ENCODE peak calls at places on chromosomes 2 and 18, in seven cellular contexts. M is pancreas, Q is right atrium auricular region, O is AG04450, D is spleen, A is H9, F is prostate gland. C is an unnamed sample. For H3K27me3, the result is how much of the 10 kb centered on the place peaks cover.

GRCh38 chr2:47653909-47654789 is 128.8 kb upstream of the MSH6 start:
- DNase-seq in M (no peak), Q (no peak), O (no peak), D (no peak), A (peak), F (no peak), C (peak)

GRCh38 chr2:70010222-70011111 is 49.0 kb upstream of the ASPRV1 start:
- DNase-seq in M (no peak), Q (no peak), O (no peak), D (no peak), A (no peak), F (no peak), C (peak)

GRCh38 chr2:160288324-160288723 is 88.3 kb upstream of the ITGB6 start:
- DNase-seq in M (no peak), Q (no peak), O (no peak), D (no peak), A (no peak), F (no peak), C (peak)

GRCh38 chr2:1886405-1886992 is 142.2 kb upstream of the PXDN start:
- DNase-seq in M (peak), Q (peak), O (peak), D (no peak), A (peak), F (peak), C (peak)

GRCh38 chr2:179440642-179441251 is 176.1 kb upstream of the SESTD1 start:
- DNase-seq in M (no peak), Q (no peak), O (no peak), D (no peak), A (no peak), F (no peak), C (peak)

GRCh38 chr2:97908208-97908676 is 87.5 kb downstream of the TMEM131 start:
- DNase-seq in M (no peak), Q (no peak), O (no peak), D (no peak), A (no peak), F (no peak), C (no peak)

GRCh38 chr2:17539993-17540812 is at the start of gene VSNL1:
- DNase-seq in M (peak), Q (peak), O (peak), D (peak), A (peak), F (peak), C (peak)

GRCh38 chr2:68295523-68295922 is 24.2 kb downstream of the CNRIP1 start:
- DNase-seq in M (no peak), Q (no peak), O (no peak), D (no peak), A (no peak), F (no peak), C (no peak)

GRCh38 chr18:61892683-61893303 is at the start of gene RNF152:
- DNase-seq in M (peak), Q (no peak), O (no peak), D (no peak), A (peak), F (peak), C (peak)

GRCh38 chr2:48209214-48209885 is 303.1 kb upstream of the FBXO11 start:
- DNase-seq in M (no peak), Q (no peak), O (no peak), D (no peak), A (no peak), F (no peak), C (peak)

GRCh38 chr18:73774836-73775509 is 372.7 kb downstream of the FBXO15 start:
- DNase-seq in M (peak), Q (no peak), O (no peak), D (no peak), A (peak), F (peak), C (peak)

GRCh38 chr2:236976271-236977120 is 109.2 kb upstream of the COPS8 start:
- DNase-seq in M (no peak), Q (no peak), O (no peak), D (no peak), A (no peak), F (no peak), C (peak)

GRCh38 chr18:2547477-2548087 is 23.7 kb downstream of the METTL4 start:
- DNase-seq in M (no peak), Q (no peak), O (peak), D (no peak), A (no peak), F (no peak), C (peak)

GRCh38 chr2:121355488-121355887 is 70.5 kb upstream of the TFCP2L1 start:
- DNase-seq in M (no peak), Q (no peak), O (no peak), D (no peak), A (no peak), F (peak), C (no peak)

GRCh38 chr2:10954416-10954815 is 42.7 kb downstream of the KCNF1 start:
- DNase-seq in M (no peak), Q (no peak), O (no peak), D (no peak), A (no peak), F (no peak), C (no peak)

GRCh38 chr2:159009940-159010339 is 41.5 kb downstream of the TANC1 start:
- DNase-seq in M (no peak), Q (no peak), O (no peak), D (no peak), A (no peak), F (no peak), C (no peak)

GRCh38 chr18:3649559-3650426 is 199.8 kb downstream of the TGIF1 start:
- DNase-seq in M (no peak), Q (peak), O (no peak), D (no peak), A (no peak), F (no peak), C (peak)

GRCh38 chr18:5066380-5066977 is 130.6 kb downstream of the AKAIN1 start:
- DNase-seq in M (no peak), Q (no peak), O (no peak), D (no peak), A (peak), F (no peak), C (no peak)

GRCh38 chr2:26730549-26730948 is 33.5 kb upstream of the SLC35F6 start:
- DNase-seq in M (no peak), Q (no peak), O (no peak), D (no peak), A (no peak), F (no peak), C (no peak)

GRCh38 chr2:127636248-127637235 is 9.4 kb upstream of the GPR17 start:
- DNase-seq in M (no peak), Q (no peak), O (no peak), D (peak), A (no peak), F (no peak), C (no peak)

GRCh38 chr2:40118622-40119021 is 333.3 kb downstream of the SLC8A1 start:
- DNase-seq in M (no peak), Q (no peak), O (no peak), D (no peak), A (no peak), F (no peak), C (no peak)

GRCh38 chr2:25378731-25379490 is 37.2 kb upstream of the DNMT3A start:
- DNase-seq in M (no peak), Q (no peak), O (no peak), D (peak), A (peak), F (no peak), C (peak)

GRCh38 chr2:197210450-197210849 is 100.1 kb downstream of the ANKRD44 start:
- DNase-seq in M (no peak), Q (no peak), O (no peak), D (no peak), A (no peak), F (no peak), C (no peak)

GRCh38 chr2:179543361-179543901 is 278.8 kb upstream of the SESTD1 start:
- DNase-seq in M (no peak), Q (no peak), O (no peak), D (no peak), A (no peak), F (no peak), C (no peak)

GRCh38 chr2:128302011-128302743 is 16.5 kb downstream of the HS6ST1 start:
- DNase-seq in M (peak), Q (no peak), O (no peak), D (peak), A (no peak), F (no peak), C (peak)

GRCh38 chr2:9032555-9032954 is 29.1 kb upstream of the MBOAT2 start:
- DNase-seq in M (no peak), Q (no peak), O (no peak), D (no peak), A (no peak), F (no peak), C (no peak)

GRCh38 chr2:46075848-46076247 is 221.4 kb upstream of the EPAS1 start:
- DNase-seq in M (no peak), Q (no peak), O (no peak), D (no peak), A (no peak), F (no peak), C (no peak)

GRCh38 chr18:12403601-12404506 is 3.9 kb upstream of the PRELID3A start:
- DNase-seq in M (no peak), Q (no peak), O (peak), D (peak), A (no peak), F (no peak), C (peak)

GRCh38 chr2:113973856-113974255 is 84.0 kb downstream of the ACTR3 start:
- DNase-seq in M (no peak), Q (no peak), O (no peak), D (no peak), A (no peak), F (no peak), C (no peak)

GRCh38 chr18:3037423-3037915 is 24.5 kb upstream of the LPIN2 start:
- DNase-seq in M (no peak), Q (peak), O (peak), D (no peak), A (no peak), F (peak), C (peak)

GRCh38 chr2:37436324-37436723 is 91.9 kb downstream of the QPCT start:
- DNase-seq in M (no peak), Q (no peak), O (no peak), D (no peak), A (no peak), F (no peak), C (no peak)

GRCh38 chr2:124027182-124027581 is 2.1 kb downstream of the CNTNAP5 start:
- DNase-seq in M (no peak), Q (no peak), O (no peak), D (no peak), A (peak), F (peak), C (peak)

GRCh38 chr2:118732432-118732831 is 115.0 kb downstream of the EN1 start:
- DNase-seq in M (no peak), Q (no peak), O (no peak), D (no peak), A (no peak), F (no peak), C (peak)

GRCh38 chr2:134453476-134453875 is 199.6 kb downstream of the MGAT5 start:
- DNase-seq in M (no peak), Q (no peak), O (no peak), D (no peak), A (peak), F (no peak), C (no peak)

GRCh38 chr18:78611869-78612268 is 367.7 kb upstream of the SALL3 start:
- DNase-seq in M (no peak), Q (no peak), O (no peak), D (peak), A (peak), F (no peak), C (no peak)

GRCh38 chr18:78610179-78610578 is 369.4 kb upstream of the SALL3 start:
- DNase-seq in M (no peak), Q (no peak), O (no peak), D (peak), A (peak), F (no peak), C (no peak)

GRCh38 chr18:78611201-78611800 is 368.3 kb upstream of the SALL3 start:
- DNase-seq in M (no peak), Q (no peak), O (no peak), D (peak), A (peak), F (no peak), C (no peak)

GRCh38 chr18:78612318-78612717 is 367.3 kb upstream of the SALL3 start:
- DNase-seq in M (no peak), Q (no peak), O (no peak), D (peak), A (peak), F (no peak), C (no peak)

DNA sequence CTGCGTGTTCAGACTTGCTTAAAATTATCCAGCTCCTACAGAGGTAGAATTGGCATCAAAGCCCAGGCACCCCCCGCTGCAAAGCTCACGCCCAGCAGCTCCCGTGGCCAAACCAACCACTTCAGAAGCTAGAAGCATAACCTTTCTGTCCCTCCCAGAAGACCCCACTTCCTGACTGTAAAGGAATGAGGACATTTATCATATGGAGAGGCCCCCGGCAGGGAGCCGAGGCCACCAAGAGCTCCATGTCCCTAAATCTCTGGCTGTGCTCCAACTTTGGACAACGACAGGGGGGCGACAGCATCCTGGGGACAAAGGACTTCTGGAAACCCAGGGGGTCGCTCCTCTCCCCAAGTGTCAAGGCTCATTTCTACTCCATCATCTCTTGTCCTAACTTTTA is 369.0 kb upstream of the SALL3 start:
- DNase-seq in M (no peak), Q (no peak), O (no peak), D (peak), A (peak), F (no peak), C (no peak)
- H3K27me3 ChIP-seq in M (under half), Q (under half), O (under half), D (under half), A (under half), F (under half), C (under half)

DNA sequence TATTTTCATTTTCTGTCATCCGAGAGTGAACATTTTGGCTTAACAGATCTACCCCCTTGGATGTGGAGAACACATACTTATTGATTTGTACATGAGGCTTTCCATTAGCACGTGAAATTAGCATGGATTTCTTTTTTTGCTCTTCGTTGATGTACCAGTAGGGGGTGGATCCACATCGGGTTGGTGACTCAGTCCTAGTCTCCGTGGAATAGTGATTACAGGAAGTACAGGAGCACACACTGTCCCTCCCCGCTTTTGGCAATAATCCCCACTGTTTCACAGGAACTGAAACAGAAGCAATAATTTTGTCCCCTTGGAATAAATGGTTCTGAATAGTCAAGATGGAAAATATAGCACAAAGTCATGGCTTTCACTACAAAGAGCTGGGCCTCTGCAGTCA is 229.0 kb downstream of the GALR1 start:
- DNase-seq in M (no peak), Q (peak), O (no peak), D (no peak), A (no peak), F (no peak), C (no peak)
- TF ChIP-seq CTCF in M (no peak), Q (no peak), O (no peak), D (peak), A (peak), F (peak), C (no peak)

GRCh38 chr18:46480187-46480586 is 176.8 kb downstream of the LOXHD1 start:
- DNase-seq in M (no peak), Q (no peak), O (no peak), D (no peak), A (no peak), F (no peak), C (no peak)

GRCh38 chr18:46482831-46483230 is 174.2 kb downstream of the LOXHD1 start:
- DNase-seq in M (no peak), Q (no peak), O (no peak), D (no peak), A (no peak), F (no peak), C (no peak)

GRCh38 chr18:46478796-46479195 is 178.2 kb downstream of the LOXHD1 start:
- DNase-seq in M (no peak), Q (no peak), O (no peak), D (no peak), A (peak), F (no peak), C (peak)

GRCh38 chr18:46481847-46482245 is 175.2 kb downstream of the LOXHD1 start:
- DNase-seq in M (no peak), Q (no peak), O (no peak), D (no peak), A (no peak), F (no peak), C (peak)

DNA sequence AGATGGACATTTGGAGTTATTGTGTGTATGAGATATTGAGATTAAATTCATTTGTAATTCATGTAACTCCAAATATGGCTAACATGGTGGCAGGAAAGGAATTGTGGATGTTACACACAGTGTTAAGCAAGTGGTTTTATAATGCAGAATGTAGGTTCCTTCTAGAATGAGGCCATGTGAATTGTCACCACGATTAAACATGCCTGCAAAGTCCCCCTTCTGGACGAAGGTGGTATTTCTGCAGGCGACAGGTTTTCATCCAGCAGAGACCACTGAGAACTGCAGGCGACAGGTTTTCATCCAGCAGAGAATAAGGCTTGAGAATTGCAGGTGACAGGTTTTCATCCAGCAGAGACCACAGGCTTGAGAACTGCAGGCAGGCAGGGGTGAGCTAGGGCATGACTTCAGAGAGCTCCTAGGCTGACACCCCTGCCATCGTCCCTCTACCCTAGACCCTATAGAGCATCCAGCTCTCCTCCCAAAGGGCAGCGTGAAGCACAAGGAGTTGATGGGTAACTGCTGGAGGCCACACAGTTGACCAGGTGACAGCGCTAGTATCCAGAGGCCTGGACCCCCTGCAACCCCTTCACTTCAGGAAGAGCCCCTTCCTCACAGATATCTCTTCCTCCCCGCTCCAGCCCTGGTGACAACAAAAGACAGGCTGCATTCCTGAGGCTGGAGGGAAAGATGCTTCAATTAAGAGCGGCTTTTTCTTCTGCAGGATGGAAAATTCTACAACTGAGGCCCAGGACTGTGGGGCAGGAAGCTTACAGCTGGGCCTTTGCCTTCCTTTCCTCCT is 175.8 kb downstream of the LOXHD1 start:
- DNase-seq in M (no peak), Q (no peak), O (peak), D (no peak), A (peak), F (peak), C (peak)
- H3K27me3 ChIP-seq in M (under half), Q (under half), O (under half), D (under half), A (under half), F (under half), C (under half)

DNA sequence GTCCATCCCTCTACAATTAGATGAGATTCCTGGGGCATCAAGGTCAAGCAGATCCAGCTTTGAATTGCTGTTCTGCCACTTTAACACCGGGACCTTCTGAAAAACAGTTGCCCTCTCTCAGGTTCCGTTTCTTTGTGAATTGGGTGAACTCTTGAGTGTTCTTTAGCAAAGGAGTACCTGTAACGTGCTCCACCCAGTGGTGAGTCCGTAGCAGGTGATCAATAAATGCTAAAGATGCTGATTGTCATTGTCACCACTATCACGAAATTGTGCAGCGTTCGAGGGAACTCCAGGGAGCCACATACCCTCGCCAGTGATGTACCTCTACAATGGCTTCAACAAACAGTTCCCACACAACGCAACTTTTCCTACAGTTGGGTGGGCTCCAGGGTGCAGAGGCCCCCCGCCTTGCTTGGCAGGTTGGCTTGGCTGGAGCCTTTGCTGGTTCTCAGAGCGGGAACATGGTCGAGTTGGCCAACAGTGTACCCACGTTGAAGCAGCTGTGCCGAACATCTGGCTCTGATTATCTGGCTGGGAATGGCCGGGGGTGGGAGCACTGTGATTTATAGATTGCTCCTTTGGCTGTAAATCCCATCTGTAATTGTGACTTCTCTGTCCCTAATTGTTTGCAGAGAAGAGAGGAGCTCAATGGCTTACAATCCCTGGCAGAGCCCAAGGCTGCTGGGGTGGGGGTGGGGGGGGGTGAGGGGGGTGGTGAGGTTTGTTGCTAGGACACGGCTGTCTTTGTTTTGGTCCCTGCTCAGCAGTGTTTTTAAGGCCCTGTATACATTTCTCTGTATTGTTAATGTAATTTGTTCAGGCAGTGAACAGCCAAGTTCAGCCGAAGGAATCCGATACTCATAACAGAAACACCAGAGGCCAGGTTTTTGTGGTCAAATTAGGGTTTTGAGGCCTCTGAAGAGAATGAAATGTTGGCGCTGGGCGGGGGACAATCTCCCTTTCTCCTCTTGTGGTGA is 82.2 kb downstream of the TCF7L1 start:
- DNase-seq in M (no peak), Q (no peak), O (peak), D (no peak), A (no peak), F (peak), C (no peak)
- TF ChIP-seq CTCF in M (no peak), Q (no peak), O (no peak), D (no peak), A (peak), F (peak), C (peak)

GRCh38 chr2:53353372-53354111 is 414.1 kb upstream of the CHAC2 start:
- DNase-seq in M (no peak), Q (no peak), O (no peak), D (no peak), A (peak), F (no peak), C (peak)
- H3K27me3 ChIP-seq in M (under half), Q (under half), O (under half), D (under half), A (under half), F (under half), C (under half)

DNA sequence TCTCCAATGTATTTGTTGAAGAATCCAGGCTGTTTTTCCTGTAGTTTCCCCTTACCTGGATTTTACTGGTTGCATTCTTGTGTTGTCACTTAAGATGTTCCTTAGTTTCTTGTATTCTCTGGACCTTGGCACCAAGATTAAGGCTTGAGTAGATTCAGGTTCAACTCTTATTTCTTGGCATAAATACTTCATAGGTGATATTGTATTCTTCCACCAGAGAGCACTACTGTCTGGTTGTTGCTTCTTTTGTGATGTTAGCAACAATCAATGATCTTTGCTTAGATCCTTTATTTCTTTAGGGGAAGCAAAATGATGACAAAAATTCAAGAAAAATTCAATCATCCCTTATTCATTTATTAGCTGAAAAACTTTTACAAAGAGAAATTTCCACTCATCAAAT is 211.1 kb downstream of the LOXHD1 start:
- DNase-seq in M (no peak), Q (no peak), O (no peak), D (no peak), A (no peak), F (no peak), C (no peak)
- TF ChIP-seq CTCF in M (no peak), Q (no peak), O (no peak), D (no peak), A (peak), F (peak), C (no peak)